ENCODE peak calls at places on chromosomes 7 and 10, in four cellular contexts. One of them, this sample, is unnamed.

GRCh38 chr10:87538092-87538795 is 33.6 kb downstream of the MINPP1 start:
- DNase-seq in fibroblast of pulmonary artery: no peak
- DNase-seq in HFFc6: no peak
- DNase-seq in heart left ventricle: no peak
- DNase-seq in this sample: no peak

GRCh38 chr10:7855205-7855604 is 36.9 kb downstream of the TAF3 start:
- DNase-seq in fibroblast of pulmonary artery: no peak
- DNase-seq in HFFc6: no peak
- DNase-seq in heart left ventricle: no peak
- DNase-seq in this sample: peak; percentile 48

GRCh38 chr10:97186911-97187310 is 1.2 kb upstream of the SLIT1 start:
- DNase-seq in heart left ventricle: no peak
- DNase-seq in HFFc6: no peak
- DNase-seq in fibroblast of pulmonary artery: no peak
- DNase-seq in this sample: no peak

GRCh38 chr10:103929396-103929921 is 11.5 kb upstream of the STN1 start:
- DNase-seq in HFFc6: no peak
- DNase-seq in heart left ventricle: no peak
- DNase-seq in fibroblast of pulmonary artery: peak; percentile 32
- DNase-seq in this sample: no peak

GRCh38 chr10:132906836-132907235 is 35.5 kb downstream of the CFAP46 start:
- DNase-seq in fibroblast of pulmonary artery: no peak
- DNase-seq in heart left ventricle: no peak
- DNase-seq in HFFc6: no peak
- DNase-seq in this sample: no peak

GRCh38 chr10:114632869-114633715 is 25.0 kb downstream of the ABLIM1 start:
- DNase-seq in fibroblast of pulmonary artery: peak; percentile 74
- DNase-seq in heart left ventricle: peak; percentile 55
- DNase-seq in HFFc6: peak; percentile 90
- DNase-seq in this sample: no peak

GRCh38 chr7:48528689-48529088 is 357.4 kb downstream of the ABCA13 start:
- DNase-seq in HFFc6: no peak
- DNase-seq in heart left ventricle: no peak
- DNase-seq in fibroblast of pulmonary artery: no peak
- DNase-seq in this sample: no peak

GRCh38 chr7:128874140-128875031 is 11.7 kb downstream of the ATP6V1F start:
- DNase-seq in HFFc6: no peak
- DNase-seq in fibroblast of pulmonary artery: no peak
- DNase-seq in heart left ventricle: no peak
- DNase-seq in this sample: no peak

GRCh38 chr10:5343092-5343491 is 21.7 kb upstream of the UCN3 start:
- DNase-seq in fibroblast of pulmonary artery: no peak
- DNase-seq in HFFc6: no peak
- DNase-seq in heart left ventricle: no peak
- DNase-seq in this sample: no peak

GRCh38 chr7:110418651-110419270 is 672.2 kb upstream of the LRRN3 start:
- DNase-seq in fibroblast of pulmonary artery: no peak
- DNase-seq in HFFc6: no peak
- DNase-seq in heart left ventricle: no peak
- DNase-seq in this sample: no peak

GRCh38 chr7:134710854-134711624 is 64.4 kb downstream of the BPGM start:
- DNase-seq in HFFc6: peak; percentile 61
- DNase-seq in fibroblast of pulmonary artery: no peak
- DNase-seq in heart left ventricle: no peak
- DNase-seq in this sample: no peak

GRCh38 chr7:47422631-47423030 is 159.3 kb downstream of the TNS3 start:
- DNase-seq in heart left ventricle: no peak
- DNase-seq in HFFc6: no peak
- DNase-seq in fibroblast of pulmonary artery: peak; percentile 56
- DNase-seq in this sample: no peak

GRCh38 chr7:104814126-104814525 is 199.9 kb upstream of the KMT2E start:
- DNase-seq in fibroblast of pulmonary artery: no peak
- DNase-seq in heart left ventricle: no peak
- DNase-seq in HFFc6: no peak
- DNase-seq in this sample: no peak

GRCh38 chr7:114922151-114922651 is 307 bp downstream of the MDFIC start:
- DNase-seq in HFFc6: no peak
- DNase-seq in fibroblast of pulmonary artery: peak; percentile 66
- DNase-seq in heart left ventricle: no peak
- DNase-seq in this sample: peak; percentile 57

GRCh38 chr10:92087750-92088395 is 164.3 kb downstream of the BTAF1 start:
- DNase-seq in fibroblast of pulmonary artery: peak; percentile 88
- DNase-seq in heart left ventricle: peak; percentile 57
- DNase-seq in HFFc6: peak; percentile 82
- DNase-seq in this sample: peak; percentile 71

GRCh38 chr10:111129348-111129747 is 52.5 kb downstream of the ADRA2A start:
- DNase-seq in heart left ventricle: no peak
- DNase-seq in HFFc6: no peak
- DNase-seq in fibroblast of pulmonary artery: no peak
- DNase-seq in this sample: no peak

GRCh38 chr7:37277513-37277912 is 171.2 kb downstream of the ELMO1 start:
- DNase-seq in heart left ventricle: no peak
- DNase-seq in fibroblast of pulmonary artery: no peak
- DNase-seq in HFFc6: no peak
- DNase-seq in this sample: no peak

GRCh38 chr7:74063646-74064045 is 20.0 kb upstream of the LIMK1 start:
- DNase-seq in HFFc6: no peak
- DNase-seq in heart left ventricle: no peak
- DNase-seq in fibroblast of pulmonary artery: no peak
- DNase-seq in this sample: no peak

GRCh38 chr7:17408245-17408903 is 109.9 kb downstream of the AHR start:
- DNase-seq in HFFc6: peak; percentile 88
- DNase-seq in fibroblast of pulmonary artery: peak; percentile 92
- DNase-seq in heart left ventricle: no peak
- DNase-seq in this sample: no peak

GRCh38 chr10:43623351-43623750 is 17.1 kb downstream of the ZNF485 start:
- DNase-seq in heart left ventricle: no peak
- DNase-seq in HFFc6: no peak
- DNase-seq in fibroblast of pulmonary artery: peak; percentile 12
- DNase-seq in this sample: no peak

GRCh38 chr7:20227291-20227795 is 10.2 kb upstream of the MACC1 start:
- DNase-seq in heart left ventricle: no peak
- DNase-seq in fibroblast of pulmonary artery: no peak
- DNase-seq in HFFc6: no peak
- DNase-seq in this sample: no peak

GRCh38 chr7:32058017-32058416 is 12.2 kb downstream of the PDE1C start:
- DNase-seq in HFFc6: no peak
- DNase-seq in fibroblast of pulmonary artery: peak; percentile 7
- DNase-seq in heart left ventricle: no peak
- DNase-seq in this sample: no peak

GRCh38 chr7:74006032-74006431 is 21.9 kb upstream of the ELN start:
- DNase-seq in HFFc6: no peak
- DNase-seq in heart left ventricle: no peak
- DNase-seq in fibroblast of pulmonary artery: no peak
- DNase-seq in this sample: no peak

GRCh38 chr7:93910076-93910994 is 4.0 kb downstream of the GNGT1 start:
- DNase-seq in heart left ventricle: no peak
- DNase-seq in HFFc6: peak; percentile 33
- DNase-seq in fibroblast of pulmonary artery: peak; percentile 95
- DNase-seq in this sample: no peak

GRCh38 chr7:101235522-101235921 is 2.1 kb downstream of the CLDN15 start:
- DNase-seq in fibroblast of pulmonary artery: no peak
- DNase-seq in heart left ventricle: no peak
- DNase-seq in HFFc6: no peak
- DNase-seq in this sample: no peak

GRCh38 chr10:48406204-48406603 is 99.7 kb downstream of the MAPK8 start:
- DNase-seq in heart left ventricle: no peak
- DNase-seq in fibroblast of pulmonary artery: peak; percentile 32
- DNase-seq in HFFc6: peak; percentile 55
- DNase-seq in this sample: no peak

GRCh38 chr7:24216576-24217116 is 67.3 kb upstream of the NPY start:
- DNase-seq in HFFc6: no peak
- DNase-seq in fibroblast of pulmonary artery: peak; percentile 9
- DNase-seq in heart left ventricle: no peak
- DNase-seq in this sample: no peak

GRCh38 chr10:11988924-11989323 is 53.7 kb downstream of the UPF2 start:
- DNase-seq in fibroblast of pulmonary artery: no peak
- DNase-seq in heart left ventricle: no peak
- DNase-seq in HFFc6: no peak
- DNase-seq in this sample: no peak

GRCh38 chr10:19663344-19663743 is 152.9 kb upstream of the PLXDC2 start:
- DNase-seq in heart left ventricle: no peak
- DNase-seq in HFFc6: no peak
- DNase-seq in fibroblast of pulmonary artery: no peak
- DNase-seq in this sample: no peak
- TF ChIP-seq CTCF in heart left ventricle: no peak
- TF ChIP-seq CTCF in HFFc6: peak; percentile 33
- TF ChIP-seq CTCF in fibroblast of pulmonary artery: no peak
- TF ChIP-seq CTCF in this sample: peak; percentile 26

DNA sequence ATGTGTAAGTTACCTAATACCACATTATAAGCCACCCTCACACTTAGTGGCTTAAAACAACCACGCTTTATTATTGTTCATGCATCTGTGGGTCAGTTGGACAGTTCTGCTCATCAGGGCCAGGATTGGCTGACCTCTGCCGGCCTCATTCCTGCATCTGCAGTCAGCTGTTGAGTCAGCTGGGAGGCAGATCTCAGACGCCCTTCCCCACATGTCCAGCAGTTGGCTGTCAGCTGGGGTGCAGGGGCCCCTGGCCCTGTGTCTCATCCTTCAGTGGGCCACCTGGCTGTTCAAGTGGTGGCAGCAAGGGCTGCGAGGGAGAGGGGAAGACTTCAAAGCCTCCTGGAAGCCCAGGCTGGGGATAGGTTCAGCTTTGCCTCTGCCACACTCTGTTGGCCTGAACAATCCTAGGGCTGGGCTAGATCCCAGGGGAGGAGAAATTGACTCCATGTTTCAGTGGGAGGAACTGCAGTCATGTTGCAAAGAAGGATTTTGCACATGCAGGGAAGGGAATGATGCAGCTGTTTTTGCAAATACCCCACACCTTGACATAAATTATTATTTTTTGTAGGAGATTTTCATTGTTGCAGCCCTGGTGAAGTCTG is 33.1 kb downstream of the TACR2 start:
- DNase-seq in fibroblast of pulmonary artery: peak; percentile 59
- DNase-seq in heart left ventricle: peak; percentile 43
- DNase-seq in HFFc6: peak; percentile 78
- DNase-seq in this sample: no peak
- TF ChIP-seq CTCF in fibroblast of pulmonary artery: peak; percentile 24
- TF ChIP-seq CTCF in heart left ventricle: peak; percentile 29
- TF ChIP-seq CTCF in HFFc6: peak; percentile 74
- TF ChIP-seq CTCF in this sample: no peak

GRCh38 chr7:26199301-26200112 is 1.0 kb downstream of the HNRNPA2B1 start:
- DNase-seq in heart left ventricle: peak; percentile 82
- DNase-seq in fibroblast of pulmonary artery: peak; percentile 45
- DNase-seq in HFFc6: no peak
- DNase-seq in this sample: peak; percentile 34

GRCh38 chr7:26202019-26202985 is 757 bp downstream of the CBX3 start:
- DNase-seq in HFFc6: no peak
- DNase-seq in heart left ventricle: peak; percentile 64
- DNase-seq in fibroblast of pulmonary artery: no peak
- DNase-seq in this sample: peak; percentile 64

GRCh38 chr7:26200113-26200443 is 468 bp downstream of the HNRNPA2B1 start:
- DNase-seq in fibroblast of pulmonary artery: peak; percentile 45
- DNase-seq in HFFc6: peak; percentile 55
- DNase-seq in heart left ventricle: peak; percentile 81
- DNase-seq in this sample: peak; percentile 65

GRCh38 chr7:26201261-26202018 is at the start of gene CBX3:
- DNase-seq in fibroblast of pulmonary artery: peak; percentile 77
- DNase-seq in heart left ventricle: peak; percentile 91
- DNase-seq in HFFc6: peak; percentile 46
- DNase-seq in this sample: peak; percentile 82

GRCh38 chr7:26200444-26201260 is at the start of gene HNRNPA2B1:
- DNase-seq in fibroblast of pulmonary artery: peak; percentile 98
- DNase-seq in HFFc6: peak; percentile 92
- DNase-seq in heart left ventricle: peak; percentile 96
- DNase-seq in this sample: peak; percentile 95
- TF ChIP-seq CTCF in fibroblast of pulmonary artery: no peak
- TF ChIP-seq CTCF in HFFc6: peak; percentile 3
- TF ChIP-seq CTCF in heart left ventricle: no peak
- TF ChIP-seq CTCF in this sample: no peak

GRCh38 chr7:51772131-51772530 is 455.5 kb upstream of the COBL start:
- DNase-seq in fibroblast of pulmonary artery: no peak
- DNase-seq in heart left ventricle: no peak
- DNase-seq in HFFc6: no peak
- DNase-seq in this sample: no peak
- TF ChIP-seq CTCF in fibroblast of pulmonary artery: no peak
- TF ChIP-seq CTCF in heart left ventricle: no peak
- TF ChIP-seq CTCF in HFFc6: no peak
- TF ChIP-seq CTCF in this sample: no peak

DNA sequence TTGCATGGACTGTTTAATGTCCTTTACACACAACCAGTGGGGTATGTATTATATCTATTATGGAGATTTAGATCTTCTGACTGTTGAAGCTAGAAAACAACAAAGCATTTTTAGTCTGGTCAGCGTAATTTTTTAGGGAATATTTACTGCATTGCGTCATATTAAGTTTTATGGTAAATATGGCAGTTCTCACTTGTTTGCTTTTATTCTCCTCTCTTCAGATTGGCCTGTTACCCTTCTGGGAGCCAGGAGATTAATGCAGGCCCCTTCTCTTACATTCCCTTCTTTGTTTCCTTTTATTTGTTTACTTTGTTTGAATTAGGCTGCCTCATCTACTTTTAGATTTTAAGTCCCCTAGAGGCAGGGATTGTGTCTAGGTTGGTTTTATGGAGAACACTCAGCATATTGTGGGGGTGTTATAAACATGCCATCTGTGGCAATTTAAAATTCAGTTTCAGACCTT is 13.8 kb downstream of the UBE2D1 start:
- DNase-seq in heart left ventricle: no peak
- DNase-seq in HFFc6: no peak
- DNase-seq in fibroblast of pulmonary artery: no peak
- DNase-seq in this sample: no peak
- TF ChIP-seq CTCF in heart left ventricle: no peak
- TF ChIP-seq CTCF in HFFc6: no peak
- TF ChIP-seq CTCF in fibroblast of pulmonary artery: no peak
- TF ChIP-seq CTCF in this sample: no peak